ENCODE peak calls at places on chromosomes 5 and 9, in five cellular contexts. H is breast epithelium, Q is Peyer's patch, M is kidney, Z is WERI-Rb-1. G is an unnamed sample.

GRCh38 chr5:166185232-166185631 is 2106.2 kb upstream of the WWC1 start:
- DNase-seq in Q (no peak), H (no peak), M (no peak), Z (no peak), G (no peak)

GRCh38 chr9:107029146-107029545 is 166.2 kb downstream of the ZNF462 start:
- DNase-seq in Z (peak), H (no peak), M (no peak), Q (no peak), G (no peak)

GRCh38 chr5:97133106-97133505 is 9.3 kb downstream of the LIX1 start:
- DNase-seq in Z (no peak), Q (no peak), M (no peak), H (no peak), G (no peak)

GRCh38 chr5:119037496-119038215 is 33.2 kb upstream of the DMXL1 start:
- DNase-seq in M (no peak), Z (no peak), H (no peak), Q (no peak), G (no peak)

GRCh38 chr9:7118653-7119052 is 360.9 kb downstream of the KDM4C start:
- DNase-seq in H (no peak), Z (no peak), Q (no peak), M (no peak), G (no peak)

GRCh38 chr5:122392844-122393243 is 80.8 kb downstream of the SNCAIP start:
- DNase-seq in H (no peak), Z (no peak), M (no peak), Q (no peak), G (no peak)

GRCh38 chr9:72443855-72444254 is 77.6 kb upstream of the TMC1 start:
- DNase-seq in Z (no peak), M (no peak), H (no peak), Q (no peak), G (peak)

GRCh38 chr5:135307143-135307903 is 91.7 kb downstream of the MACROH2A1 start:
- DNase-seq in Q (no peak), Z (peak), M (no peak), H (no peak), G (no peak)

GRCh38 chr9:120475341-120475740 is 104.6 kb downstream of the CDK5RAP2 start:
- DNase-seq in H (no peak), Q (no peak), Z (no peak), M (no peak), G (no peak)

GRCh38 chr9:133910855-133911514 is 81.1 kb downstream of the VAV2 start:
- DNase-seq in Z (no peak), H (no peak), Q (no peak), M (no peak), G (no peak)

GRCh38 chr9:4769321-4770080 is 23.2 kb upstream of the RCL1 start:
- DNase-seq in H (no peak), Q (no peak), M (no peak), Z (no peak), G (no peak)

GRCh38 chr5:144318011-144318410 is 147.3 kb downstream of the KCTD16 start:
- DNase-seq in M (no peak), Z (no peak), Q (no peak), H (no peak), G (no peak)

GRCh38 chr9:96618209-96619108 is 1.2 kb downstream of the CDC14B start:
- DNase-seq in M (peak), Z (peak), Q (peak), H (no peak), G (no peak)

GRCh38 chr9:129362287-129363098 is 184.4 kb upstream of the IER5L start:
- DNase-seq in Q (no peak), H (peak), M (peak), Z (peak), G (no peak)

GRCh38 chr5:78472469-78473106 is 112.2 kb downstream of the SCAMP1 start:
- DNase-seq in M (no peak), H (no peak), Z (no peak), Q (no peak), G (no peak)

GRCh38 chr9:132014218-132014800 is 65.4 kb downstream of the MED27 start:
- DNase-seq in H (no peak), Z (no peak), Q (no peak), M (no peak), G (no peak)

GRCh38 chr5:177537389-177538361 is 16.7 kb downstream of the FAM193B start:
- DNase-seq in Q (no peak), H (no peak), M (no peak), Z (no peak), G (no peak)

GRCh38 chr5:177317959-177318377 is 6.3 kb upstream of the MXD3 start:
- DNase-seq in H (peak), Q (peak), Z (peak), M (peak), G (no peak)

GRCh38 chr9:124720429-124721108 is 50.5 kb downstream of the NR6A1 start:
- DNase-seq in Z (no peak), H (no peak), M (no peak), Q (no peak), G (no peak)

GRCh38 chr5:74916831-74917710 is 50.9 kb upstream of the FAM169A start:
- DNase-seq in Q (no peak), Z (peak), M (no peak), H (no peak), G (no peak)

GRCh38 chr9:117656007-117656406 is 48.2 kb upstream of the TLR4 start:
- DNase-seq in M (no peak), Q (no peak), H (no peak), Z (no peak), G (no peak)

GRCh38 chr9:109816490-109816889 is 36.5 kb downstream of the PALM2AKAP2 start:
- DNase-seq in H (peak), M (no peak), Q (no peak), Z (no peak), G (no peak)

GRCh38 chr5:58703925-58704324 is 121.0 kb downstream of the RAB3C start:
- DNase-seq in M (no peak), H (no peak), Z (no peak), Q (no peak), G (no peak)

GRCh38 chr5:146068136-146068717 is 37.1 kb downstream of the PLAC8L1 start:
- DNase-seq in Z (no peak), M (no peak), Q (no peak), H (no peak), G (no peak)

GRCh38 chr9:116721411-116721810 is 34.3 kb downstream of the TRIM32 start:
- DNase-seq in Z (no peak), M (no peak), Q (no peak), H (no peak), G (no peak)

GRCh38 chr9:124005372-124005771 is 6.2 kb upstream of the LHX2 start:
- DNase-seq in H (no peak), Q (no peak), M (no peak), Z (no peak), G (no peak)

GRCh38 chr9:31542384-31543055 is 841.9 kb upstream of the ACO1 start:
- DNase-seq in M (no peak), Q (peak), Z (peak), H (no peak), G (no peak)

GRCh38 chr5:60339691-60340191 is 360.2 kb downstream of the DEPDC1B start:
- DNase-seq in Z (no peak), H (peak), Q (no peak), M (no peak), G (no peak)
- H3K4me3 ChIP-seq in Z (no peak), H (no peak), Q (no peak), M (no peak), G (no peak)

DNA sequence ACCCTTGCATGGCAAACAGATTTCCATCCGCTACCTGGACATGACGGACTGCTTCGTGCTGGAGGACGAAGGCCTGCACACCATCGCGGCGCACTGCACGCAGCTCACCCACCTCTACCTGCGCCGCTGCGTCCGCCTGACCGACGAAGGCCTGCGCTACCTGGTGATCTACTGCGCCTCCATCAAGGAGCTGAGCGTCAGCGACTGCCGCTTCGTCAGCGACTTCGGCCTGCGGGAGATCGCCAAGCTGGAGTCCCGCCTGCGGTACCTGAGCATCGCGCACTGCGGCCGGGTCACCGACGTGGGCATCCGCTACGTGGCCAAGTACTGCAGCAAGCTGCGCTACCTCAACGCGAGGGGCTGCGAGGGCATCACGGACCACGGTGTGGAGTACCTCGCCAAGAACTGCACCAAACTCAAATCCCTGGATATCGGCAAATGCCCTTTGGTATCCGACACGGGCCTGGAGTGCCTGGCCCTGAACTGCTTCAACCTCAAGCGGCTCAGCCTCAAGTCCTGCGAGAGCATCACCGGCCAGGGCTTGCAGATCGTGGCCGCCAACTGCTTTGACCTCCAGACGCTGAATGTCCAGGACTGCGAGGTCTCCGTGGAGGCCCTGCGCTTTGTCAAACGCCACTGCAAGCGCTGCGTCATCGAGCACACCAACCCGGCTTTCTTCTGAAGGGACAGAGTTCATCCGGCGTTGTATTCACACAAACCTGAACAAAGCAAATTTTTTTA is 242.9 kb downstream of the MARCHF11 start:
- DNase-seq in M (no peak), Z (no peak), H (no peak), Q (no peak), G (peak)
- TF ChIP-seq CTCF in M (no peak), Z (no peak), H (no peak), Q (no peak), G (no peak)

GRCh38 chr5:180093241-180093640 is 21.7 kb upstream of the RNF130 start:
- DNase-seq in Q (peak), Z (no peak), H (no peak), M (no peak), G (no peak)

GRCh38 chr5:180088561-180088960 is 17.0 kb upstream of the RNF130 start:
- DNase-seq in Z (no peak), M (no peak), Q (no peak), H (no peak), G (no peak)

GRCh38 chr5:180090769-180091546 is 19.4 kb upstream of the RNF130 start:
- DNase-seq in Q (peak), M (no peak), Z (peak), H (peak), G (no peak)

GRCh38 chr5:180086816-180087426 is 15.4 kb upstream of the RNF130 start:
- DNase-seq in Q (no peak), Z (no peak), M (no peak), H (no peak), G (no peak)

DNA sequence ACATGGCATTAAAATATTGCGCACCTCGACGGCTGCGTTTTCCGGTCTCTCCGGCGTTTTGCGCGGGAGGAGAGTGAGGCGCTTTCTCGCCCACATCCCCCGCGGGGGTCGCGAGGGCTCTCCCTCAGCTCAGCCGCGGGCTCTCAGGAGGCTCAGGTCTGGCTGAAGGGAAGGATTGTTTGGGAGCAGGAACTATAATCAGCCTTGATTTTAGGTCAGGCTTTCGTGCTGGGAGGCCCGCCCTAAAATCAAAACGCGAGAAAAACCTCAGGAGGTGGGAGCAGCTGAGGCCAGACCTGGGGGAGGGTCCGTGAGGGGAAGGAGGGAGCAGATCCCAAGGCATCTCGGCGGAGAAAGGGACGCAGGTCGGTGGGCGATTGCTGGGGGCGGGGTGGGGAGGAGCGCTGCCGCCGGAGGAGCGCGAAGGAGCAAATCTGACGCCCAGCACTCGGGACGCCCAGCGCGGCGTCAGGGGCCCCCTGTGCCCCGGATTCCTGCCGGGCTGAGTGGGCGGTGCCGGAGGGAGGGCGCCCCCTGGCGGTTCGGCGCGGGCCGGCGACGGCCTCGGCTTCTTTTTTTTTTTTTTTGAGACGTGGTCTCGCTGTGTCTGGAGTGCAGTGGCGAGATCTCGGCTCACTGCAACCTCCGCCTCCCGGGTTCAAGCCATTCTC is 18.7 kb upstream of the RNF130 start:
- DNase-seq in M (peak), Q (peak), H (peak), Z (peak), G (peak)
- H3K4me3 ChIP-seq in M (peak), Q (peak), H (peak), Z (peak), G (no peak)

DNA sequence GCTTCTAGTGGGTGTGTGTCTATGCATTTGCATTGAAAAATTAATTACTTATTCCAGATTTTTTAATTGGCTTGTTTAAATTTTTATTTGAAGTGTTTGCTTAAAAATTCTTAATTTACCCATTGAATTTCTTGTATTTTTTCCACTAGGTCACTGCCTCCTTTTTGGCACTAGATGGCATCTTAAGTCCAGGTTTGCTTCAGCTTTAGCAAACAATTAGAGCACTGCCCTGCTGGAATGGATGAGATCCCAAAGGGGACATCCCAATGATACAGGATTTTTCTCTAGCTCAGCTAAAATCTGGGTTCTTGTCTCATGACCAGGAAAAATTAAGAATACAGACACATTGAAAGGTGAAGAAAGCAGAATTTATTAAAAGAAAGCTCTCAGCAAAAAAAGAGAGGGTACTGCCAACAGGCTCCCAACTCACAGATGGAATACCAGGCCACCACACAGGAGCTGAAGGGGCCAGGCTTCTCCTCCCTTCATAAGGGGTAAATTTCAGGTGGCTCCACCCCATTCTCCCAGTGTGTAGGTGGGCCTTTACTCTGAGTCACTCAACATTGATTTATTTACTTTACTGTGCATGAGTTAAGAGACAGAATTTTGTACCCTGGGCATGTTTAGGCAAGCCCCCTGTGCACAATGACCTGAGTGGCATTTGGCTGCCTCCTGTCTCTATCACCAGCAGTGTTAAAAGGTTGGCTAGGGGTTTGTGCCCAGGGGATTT is 532.4 kb downstream of the ANXA1 start:
- DNase-seq in Q (no peak), H (no peak), M (no peak), Z (peak), G (no peak)
- TF ChIP-seq CTCF in Q (no peak), H (no peak), M (no peak), Z (peak), G (peak)

GRCh38 chr9:16442622-16443021 is 427.8 kb downstream of the BNC2 start:
- DNase-seq in Q (no peak), H (no peak), M (peak), Z (no peak), G (no peak)
- H3K4me3 ChIP-seq in Q (no peak), H (no peak), M (no peak), Z (no peak), G (no peak)

G was measured in GM06990.